ENCODE peak calls at places on chromosome 17, in nine cellular contexts. J, E, P, H, S, B, O, K and R are unnamed samples. For H3K9me3, the result is how much of the 10 kb centered on the place peaks cover.

GRCh38 chr17:82226809-82227628 is 1.8 kb upstream of the SLC16A3 start:
- DNase-seq in J (no peak), E (no peak), P (no peak), H (no peak), S (no peak), B (no peak), O (peak), K (no peak), R (no peak)

GRCh38 chr17:3400008-3400407 is 1.8 kb upstream of the OR1E1 start:
- DNase-seq in J (no peak), E (no peak), P (no peak), H (no peak), S (no peak), B (no peak), O (no peak), K (no peak), R (no peak)

GRCh38 chr17:31696184-31696602 is 162.9 kb downstream of the COPRS start:
- DNase-seq in J (no peak), E (peak), P (peak), H (peak), S (peak), B (peak), O (peak), K (peak), R (no peak)

GRCh38 chr17:38672788-38673713 is 1.7 kb downstream of the EPOP start:
- DNase-seq in J (no peak), E (no peak), P (no peak), H (no peak), S (no peak), B (no peak), O (no peak), K (peak), R (no peak)

GRCh38 chr17:40159456-40159855 is 17.8 kb upstream of the RAPGEFL1 start:
- DNase-seq in J (no peak), E (no peak), P (no peak), H (no peak), S (no peak), B (no peak), O (no peak), K (no peak), R (no peak)

GRCh38 chr17:27471321-27472269 is 15.3 kb downstream of the KSR1 start:
- DNase-seq in J (peak), E (no peak), P (no peak), H (no peak), S (no peak), B (peak), O (no peak), K (no peak), R (peak)

GRCh38 chr17:67608691-67609090 is 109.0 kb upstream of the NOL11 start:
- DNase-seq in J (no peak), E (no peak), P (no peak), H (peak), S (no peak), B (no peak), O (no peak), K (no peak), R (no peak)

GRCh38 chr17:29625037-29625750 is 2.5 kb upstream of the CORO6 start:
- DNase-seq in J (no peak), E (no peak), P (no peak), H (peak), S (no peak), B (no peak), O (peak), K (peak), R (no peak)

GRCh38 chr17:81561494-81561885 is 9.3 kb upstream of the FAAP100 start:
- DNase-seq in J (no peak), E (no peak), P (no peak), H (peak), S (no peak), B (no peak), O (no peak), K (no peak), R (no peak)

GRCh38 chr17:7191069-7191468 is 11.9 kb upstream of the ASGR1 start:
- DNase-seq in J (no peak), E (no peak), P (no peak), H (no peak), S (no peak), B (no peak), O (no peak), K (no peak), R (no peak)

GRCh38 chr17:29039764-29040598 is 3.0 kb upstream of the PIPOX start:
- DNase-seq in J (no peak), E (no peak), P (no peak), H (peak), S (no peak), B (no peak), O (no peak), K (peak), R (no peak)

GRCh38 chr17:14297161-14297851 is 3.6 kb upstream of the HS3ST3B1 start:
- DNase-seq in J (peak), E (peak), P (peak), H (peak), S (peak), B (no peak), O (no peak), K (peak), R (no peak)

GRCh38 chr17:9837551-9838471 is 12.1 kb downstream of the GLP2R start:
- DNase-seq in J (peak), E (no peak), P (no peak), H (peak), S (peak), B (peak), O (peak), K (no peak), R (no peak)

GRCh38 chr17:44829558-44830358 is at the start of gene GJC1:
- DNase-seq in J (peak), E (peak), P (peak), H (no peak), S (peak), B (peak), O (peak), K (peak), R (peak)

GRCh38 chr17:58643147-58643546 is 48.7 kb downstream of the TEX14 start:
- DNase-seq in J (no peak), E (no peak), P (no peak), H (peak), S (no peak), B (no peak), O (no peak), K (no peak), R (no peak)

GRCh38 chr17:660453-660852 is 54.2 kb downstream of the VPS53 start:
- DNase-seq in J (no peak), E (no peak), P (no peak), H (no peak), S (no peak), B (no peak), O (no peak), K (no peak), R (no peak)

GRCh38 chr17:83055911-83056582 is 23.4 kb upstream of the METRNL start:
- DNase-seq in J (no peak), E (peak), P (no peak), H (peak), S (no peak), B (no peak), O (peak), K (peak), R (no peak)

GRCh38 chr17:7835818-7836595 is 2.0 kb downstream of the KDM6B start:
- DNase-seq in J (no peak), E (peak), P (no peak), H (peak), S (peak), B (peak), O (peak), K (peak), R (peak)

GRCh38 chr17:79577485-79578187 is 33.2 kb downstream of the RBFOX3 start:
- DNase-seq in J (no peak), E (no peak), P (no peak), H (no peak), S (no peak), B (no peak), O (no peak), K (no peak), R (no peak)

GRCh38 chr17:79575229-79575628 is 35.6 kb downstream of the RBFOX3 start:
- DNase-seq in J (no peak), E (no peak), P (no peak), H (no peak), S (no peak), B (no peak), O (peak), K (no peak), R (no peak)

GRCh38 chr17:79581306-79581932 is 29.4 kb downstream of the RBFOX3 start:
- DNase-seq in J (no peak), E (no peak), P (no peak), H (no peak), S (no peak), B (no peak), O (no peak), K (no peak), R (no peak)

GRCh38 chr17:79576333-79576732 is 34.5 kb downstream of the RBFOX3 start:
- DNase-seq in J (no peak), E (no peak), P (no peak), H (no peak), S (no peak), B (no peak), O (no peak), K (no peak), R (no peak)

DNA sequence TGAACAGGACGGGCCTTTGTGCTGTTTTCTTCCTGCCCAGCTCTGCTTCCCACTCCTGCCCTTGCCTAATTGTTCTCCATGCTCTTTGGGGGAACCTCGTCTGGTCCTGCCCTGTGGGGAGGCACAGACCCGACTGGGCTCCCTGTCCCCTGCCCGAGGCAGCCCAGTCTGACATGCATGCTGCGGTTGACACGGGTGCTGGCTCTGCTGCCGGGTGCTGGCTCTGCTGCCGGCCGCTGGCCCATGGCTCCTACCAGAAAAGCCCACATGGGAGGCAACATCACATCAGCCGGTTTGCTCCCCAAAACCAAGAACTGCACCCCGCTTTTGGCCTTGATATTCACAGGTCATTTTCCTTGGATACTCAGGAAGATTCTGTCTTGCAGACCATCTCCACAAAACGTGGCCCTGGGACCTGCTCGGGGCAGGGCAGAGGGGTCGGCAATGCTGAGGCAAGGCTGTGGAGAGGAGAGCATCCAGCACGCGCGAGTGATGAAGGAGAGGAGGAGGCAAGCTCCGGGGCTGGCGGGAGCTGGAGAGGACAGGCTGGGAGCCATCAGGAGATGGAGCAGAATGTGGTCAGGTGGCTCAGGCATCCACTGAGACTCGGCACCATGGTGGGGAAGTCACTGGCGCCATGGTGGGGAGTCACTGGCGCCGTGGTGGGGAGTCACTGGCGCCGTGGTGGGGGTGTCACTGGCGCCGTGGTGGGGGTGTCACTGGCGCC is 31.6 kb downstream of the RBFOX3 start:
- DNase-seq in J (no peak), E (no peak), P (no peak), H (no peak), S (no peak), B (no peak), O (no peak), K (no peak), R (no peak)
- H3K9me3 ChIP-seq in J (under half), E (under half), P (under half), H (under half), S (under half), B (under half), O (under half), K (under half), R (under half)

DNA sequence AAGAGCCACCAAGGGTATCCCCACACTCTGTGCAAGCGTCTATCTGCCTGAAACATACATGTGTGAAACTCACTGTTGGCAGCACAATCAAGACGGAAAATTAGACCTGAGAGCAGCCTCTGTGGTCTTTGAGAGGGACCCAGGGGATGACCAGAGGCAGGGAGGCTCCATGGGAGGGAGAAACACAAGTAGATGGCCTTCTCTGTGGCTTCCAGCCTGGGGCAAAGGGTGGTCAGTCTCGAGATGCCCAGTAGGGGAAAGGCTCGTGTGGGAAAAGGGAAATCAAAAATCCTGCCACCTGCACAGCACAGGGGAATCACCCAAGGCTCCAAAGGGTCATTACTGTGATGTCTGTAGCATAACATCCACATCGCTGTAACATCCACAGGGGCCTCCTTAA is 823.3 kb downstream of the KCNJ18 start:
- DNase-seq in J (no peak), E (no peak), P (no peak), H (no peak), S (no peak), B (no peak), O (no peak), K (no peak), R (no peak)
- H3K9me3 ChIP-seq in J (under half), E (under half), P (under half), H (under half), S (under half), B (under half), O (under half), K (under half), R (under half)

DNA sequence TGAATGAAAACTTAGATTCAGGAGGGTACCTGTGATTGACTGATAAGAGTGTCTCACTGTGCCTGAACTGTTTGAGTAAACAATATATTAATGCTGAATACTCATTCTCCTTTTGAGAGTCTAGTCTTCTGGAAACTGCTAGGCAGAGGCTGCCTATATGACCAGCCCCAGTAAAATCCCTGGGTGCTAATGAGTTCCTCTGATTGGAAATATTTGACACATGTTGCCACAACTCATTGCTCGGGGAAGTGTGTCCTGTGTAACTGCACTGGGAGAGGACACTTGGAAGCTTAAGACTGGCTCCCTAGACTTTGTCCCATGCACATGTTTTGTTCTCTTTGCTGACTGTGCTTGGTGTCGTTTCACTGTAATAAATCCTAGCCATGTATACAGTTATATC is 108.7 kb upstream of the NACA2 start:
- DNase-seq in J (no peak), E (no peak), P (no peak), H (no peak), S (no peak), B (no peak), O (no peak), K (no peak), R (no peak)
- H3K9me3 ChIP-seq in J (under half), E (under half), P (under half), H (under half), S (under half), B (under half), O (under half), K (under half), R (under half)

GRCh38 chr17:72118588-72119279 is 2.1 kb upstream of the SOX9 start:
- DNase-seq in J (no peak), E (peak), P (peak), H (peak), S (peak), B (peak), O (peak), K (peak), R (no peak)

GRCh38 chr17:72115789-72116520 is 4.9 kb upstream of the SOX9 start:
- DNase-seq in J (no peak), E (no peak), P (no peak), H (no peak), S (no peak), B (no peak), O (no peak), K (peak), R (no peak)

GRCh38 chr17:72117470-72117747 is 3.4 kb upstream of the SOX9 start:
- DNase-seq in J (no peak), E (no peak), P (no peak), H (no peak), S (no peak), B (no peak), O (no peak), K (no peak), R (no peak)

GRCh38 chr17:72117748-72118587 is 2.9 kb upstream of the SOX9 start:
- DNase-seq in J (no peak), E (peak), P (no peak), H (no peak), S (peak), B (peak), O (no peak), K (peak), R (no peak)

GRCh38 chr17:72116692-72117469 is 3.9 kb upstream of the SOX9 start:
- DNase-seq in J (no peak), E (peak), P (peak), H (peak), S (no peak), B (peak), O (no peak), K (peak), R (no peak)
- H3K9me3 ChIP-seq in J (under half), E (under half), P (under half), H (under half), S (under half), B (under half), O (under half), K (under half), R (under half)

DNA sequence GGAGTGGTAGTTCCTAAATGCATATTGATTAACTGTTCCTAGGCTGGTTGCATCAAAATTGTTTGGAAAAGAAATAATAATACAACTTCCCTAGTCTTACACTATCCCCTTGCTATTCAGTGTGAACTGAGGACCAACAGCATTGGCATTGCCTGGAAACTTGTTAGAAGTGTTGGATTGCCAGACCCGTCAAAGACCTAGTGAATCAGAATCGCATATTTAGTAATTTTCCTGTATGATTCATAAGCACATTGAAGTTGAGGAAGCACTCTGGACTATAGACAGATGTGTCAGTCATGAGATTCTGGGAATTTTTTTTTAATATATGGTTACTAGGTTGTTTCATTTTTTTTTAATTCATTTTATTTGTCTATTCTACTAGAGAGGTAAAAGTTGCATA is 34.7 kb upstream of the KCNJ16 start:
- DNase-seq in J (no peak), E (no peak), P (no peak), H (peak), S (no peak), B (no peak), O (no peak), K (no peak), R (no peak)
- H3K9me3 ChIP-seq in J (under half), E (under half), P (under half), H (under half), S (under half), B (under half), O (under half), K (under half), R (under half)

DNA sequence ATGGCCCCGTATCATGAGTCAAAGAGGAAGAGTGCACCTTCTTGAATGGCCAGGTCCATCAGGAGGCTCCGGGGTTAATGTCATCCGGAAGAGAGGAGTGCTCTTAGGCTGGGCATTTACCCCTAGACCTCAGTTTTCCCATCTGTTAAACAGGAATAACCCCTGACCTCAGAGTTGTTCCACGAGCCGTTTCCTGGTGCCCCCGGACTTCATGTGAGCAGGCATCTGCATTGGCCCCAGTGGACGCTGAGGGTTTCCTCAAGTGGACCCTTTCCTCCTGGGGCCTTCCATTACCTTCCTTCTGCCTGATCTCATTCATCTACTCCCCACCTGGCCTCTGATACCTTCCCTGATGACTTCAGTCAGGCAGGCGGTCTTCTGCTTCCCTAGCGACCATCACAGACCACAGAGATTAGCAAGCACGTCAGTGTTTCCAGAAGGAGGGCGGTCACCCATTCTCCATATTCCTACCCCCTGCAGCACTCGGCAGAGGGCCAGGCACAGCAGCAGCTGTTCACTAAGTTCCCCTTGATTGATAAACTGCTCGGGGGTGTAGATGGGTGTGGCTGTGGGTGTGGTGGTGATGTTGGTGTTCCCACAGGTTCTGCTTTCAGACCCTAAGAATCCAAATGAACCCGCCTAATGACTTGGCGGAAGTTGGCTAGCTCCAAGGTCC is 346.6 kb upstream of the TNRC6C start:
- DNase-seq in J (no peak), E (no peak), P (no peak), H (no peak), S (no peak), B (no peak), O (peak), K (no peak), R (no peak)
- H3K9me3 ChIP-seq in J (under half), E (under half), P (under half), H (under half), S (under half), B (under half), O (under half), K (under half), R (under half)

GRCh38 chr17:80175411-80175810 is 5.6 kb downstream of the CARD14 start:
- DNase-seq in J (no peak), E (no peak), P (peak), H (peak), S (no peak), B (no peak), O (no peak), K (peak), R (no peak)

GRCh38 chr17:80169784-80170500 is at the start of gene CARD14:
- DNase-seq in J (no peak), E (no peak), P (no peak), H (no peak), S (no peak), B (peak), O (no peak), K (no peak), R (no peak)

GRCh38 chr17:80176757-80177156 is 6.9 kb downstream of the CARD14 start:
- DNase-seq in J (no peak), E (no peak), P (no peak), H (no peak), S (no peak), B (no peak), O (no peak), K (no peak), R (no peak)

GRCh38 chr17:80171681-80172080 is 1.9 kb downstream of the CARD14 start:
- DNase-seq in J (no peak), E (no peak), P (no peak), H (no peak), S (no peak), B (no peak), O (no peak), K (no peak), R (no peak)

GRCh38 chr17:80173916-80174315 is 4.1 kb downstream of the CARD14 start:
- DNase-seq in J (no peak), E (no peak), P (no peak), H (no peak), S (no peak), B (no peak), O (no peak), K (no peak), R (no peak)
- H3K9me3 ChIP-seq in J (under half), E (under half), P (under half), H (under half), S (under half), B (under half), O (under half), K (under half), R (under half)

GRCh38 chr17:72376486-72377345 is 255.9 kb downstream of the SOX9 start:
- DNase-seq in J (no peak), E (no peak), P (no peak), H (peak), S (no peak), B (no peak), O (no peak), K (no peak), R (no peak)
- H3K9me3 ChIP-seq in J (under half), E (under half), P (under half), H (under half), S (under half), B (under half), O (under half), K (under half), R (under half)